ENCODE peak calls at places on chromosomes 2 and 18, in six cellular contexts. O is IMR-90, U is Calu3, C is coronary artery, H is B cell, B is fibroblast of lung. F is an unnamed sample.

GRCh38 chr2:8803658-8804379 is 33.6 kb downstream of the KIDINS220 start:
- DNase-seq in O (peak), U (peak), C (no peak), H (no peak), B (peak), F (peak)

GRCh38 chr18:80190311-80190710 is 57.0 kb downstream of the PARD6G start:
- DNase-seq in O (no peak), U (no peak), C (peak), H (no peak), B (no peak), F (no peak)

GRCh38 chr18:22630980-22631379 is 213.3 kb upstream of the CTAGE1 start:
- DNase-seq in O (no peak), U (no peak), C (no peak), H (no peak), B (no peak), F (no peak)

GRCh38 chr2:216546646-216547403 is 48.2 kb downstream of the RPL37A start:
- DNase-seq in O (peak), U (no peak), C (no peak), H (no peak), B (no peak), F (no peak)

GRCh38 chr2:226413498-226414130 is 386.0 kb downstream of the IRS1 start:
- DNase-seq in O (peak), U (no peak), C (no peak), H (no peak), B (no peak), F (no peak)

GRCh38 chr2:40380036-40380435 is 71.9 kb downstream of the SLC8A1 start:
- DNase-seq in O (no peak), U (no peak), C (no peak), H (no peak), B (no peak), F (no peak)

GRCh38 chr2:217289153-217289908 is 429.5 kb upstream of the TNP1 start:
- DNase-seq in O (peak), U (no peak), C (no peak), H (no peak), B (no peak), F (no peak)

GRCh38 chr18:53947092-53947640 is 277.3 kb downstream of the MBD2 start:
- DNase-seq in O (no peak), U (peak), C (no peak), H (no peak), B (no peak), F (no peak)

GRCh38 chr2:181857471-181857870 is 34.1 kb upstream of the ITPRID2 start:
- DNase-seq in O (peak), U (no peak), C (no peak), H (no peak), B (peak), F (no peak)

GRCh38 chr18:2948038-2948437 is 64.9 kb downstream of the LPIN2 start:
- DNase-seq in O (peak), U (peak), C (no peak), H (no peak), B (peak), F (no peak)

GRCh38 chr2:128593518-128594272 is 275.0 kb upstream of the HS6ST1 start:
- DNase-seq in O (no peak), U (no peak), C (no peak), H (no peak), B (no peak), F (no peak)

GRCh38 chr18:5519448-5520362 is 24.1 kb downstream of the EPB41L3 start:
- DNase-seq in O (peak), U (no peak), C (no peak), H (no peak), B (peak), F (no peak)

GRCh38 chr2:168294409-168294808 is 47.0 kb upstream of the STK39 start:
- DNase-seq in O (no peak), U (no peak), C (no peak), H (no peak), B (no peak), F (no peak)

GRCh38 chr2:231321021-231321420 is 74.5 kb upstream of the B3GNT7 start:
- DNase-seq in O (no peak), U (no peak), C (no peak), H (no peak), B (no peak), F (no peak)

GRCh38 chr2:37201766-37202165 is 5.5 kb downstream of the CEBPZOS start:
- DNase-seq in O (peak), U (no peak), C (no peak), H (no peak), B (no peak), F (no peak)

GRCh38 chr18:75896865-75897264 is 469.4 kb upstream of the SMIM21 start:
- DNase-seq in O (no peak), U (no peak), C (no peak), H (no peak), B (no peak), F (no peak)

GRCh38 chr18:77711096-77711495 is 461.4 kb downstream of the GALR1 start:
- DNase-seq in O (no peak), U (no peak), C (no peak), H (no peak), B (no peak), F (no peak)

GRCh38 chr2:180128861-180129260 is 121.8 kb upstream of the CWC22 start:
- DNase-seq in O (no peak), U (no peak), C (no peak), H (no peak), B (no peak), F (no peak)

GRCh38 chr2:220034356-220035121 is 407.1 kb downstream of the SLC4A3 start:
- DNase-seq in O (peak), U (no peak), C (no peak), H (no peak), B (peak), F (peak)

GRCh38 chr2:113084249-113085000 is 16.7 kb downstream of the IL1F10 start:
- DNase-seq in O (no peak), U (peak), C (no peak), H (no peak), B (peak), F (no peak)

GRCh38 chr2:111032721-111033532 is 87.8 kb upstream of the BCL2L11 start:
- DNase-seq in O (peak), U (peak), C (peak), H (no peak), B (no peak), F (no peak)

GRCh38 chr18:58209326-58209725 is 165.3 kb downstream of the NEDD4L start:
- DNase-seq in O (peak), U (no peak), C (no peak), H (no peak), B (no peak), F (no peak)

GRCh38 chr2:113692698-113693428 is 63.6 kb downstream of the SLC35F5 start:
- DNase-seq in O (no peak), U (no peak), C (no peak), H (no peak), B (no peak), F (no peak)

GRCh38 chr18:986071-986470 is 81.4 kb downstream of the ADCYAP1 start:
- DNase-seq in O (no peak), U (no peak), C (no peak), H (no peak), B (no peak), F (no peak)

GRCh38 chr2:223735659-223736244 is 101.6 kb downstream of the AP1S3 start:
- DNase-seq in O (peak), U (no peak), C (no peak), H (no peak), B (peak), F (peak)

GRCh38 chr2:230008708-230009066 is 60.0 kb downstream of the SLC16A14 start:
- DNase-seq in O (no peak), U (no peak), C (no peak), H (no peak), B (no peak), F (no peak)

GRCh38 chr2:64617631-64618151 is 36.0 kb downstream of the SERTAD2 start:
- DNase-seq in O (no peak), U (no peak), C (no peak), H (peak), B (no peak), F (no peak)

GRCh38 chr2:176656055-176656775 is 387.0 kb downstream of the MTX2 start:
- DNase-seq in O (no peak), U (no peak), C (no peak), H (no peak), B (no peak), F (no peak)

GRCh38 chr2:176650811-176651559 is 381.7 kb downstream of the MTX2 start:
- DNase-seq in O (no peak), U (no peak), C (no peak), H (no peak), B (no peak), F (no peak)

GRCh38 chr2:176652300-176653182 is 383.3 kb downstream of the MTX2 start:
- DNase-seq in O (peak), U (peak), C (no peak), H (peak), B (peak), F (peak)

GRCh38 chr2:176656776-176657140 is 387.5 kb downstream of the MTX2 start:
- DNase-seq in O (no peak), U (no peak), C (no peak), H (no peak), B (no peak), F (no peak)

DNA sequence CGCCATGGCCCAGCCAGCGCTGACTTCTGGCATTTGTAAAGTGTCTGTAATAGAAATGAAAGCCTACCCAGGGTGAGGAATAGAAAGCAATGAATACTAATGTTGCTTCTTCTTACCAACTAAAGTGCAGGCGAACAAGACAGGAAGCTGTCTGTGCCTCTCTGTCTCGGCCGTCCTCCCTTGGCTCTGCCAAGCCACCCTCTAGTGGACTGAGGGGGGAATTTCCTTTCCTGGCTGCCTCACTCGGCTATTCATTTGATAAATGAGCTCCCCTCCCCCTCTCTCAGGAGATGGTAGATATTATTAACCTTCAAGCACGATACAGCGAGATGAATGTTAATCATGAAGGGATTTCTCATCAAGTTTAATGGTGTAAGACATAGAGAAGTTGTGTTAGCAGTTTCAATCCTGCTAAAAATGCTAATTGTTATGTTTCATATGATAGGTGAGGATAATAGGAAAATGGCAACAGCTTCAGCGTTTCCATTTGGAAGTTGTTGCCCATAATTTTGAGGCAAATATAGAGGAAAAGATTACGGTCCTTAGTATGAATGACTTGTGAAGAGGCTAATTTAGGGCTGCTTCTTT is 384.7 kb downstream of the MTX2 start:
- DNase-seq in O (peak), U (peak), C (no peak), H (no peak), B (peak), F (peak)
- TF ChIP-seq CTCF in O (peak), U (peak), C (peak), H (peak), B (peak), F (peak)

GRCh38 chr2:135052997-135053474 is 944 bp downstream of the RAB3GAP1 start:
- DNase-seq in O (no peak), U (no peak), C (no peak), H (no peak), B (no peak), F (no peak)
- TF ChIP-seq CTCF in O (no peak), U (no peak), C (no peak), H (no peak), B (no peak), F (no peak)

GRCh38 chr18:8952796-8953760 is 149.4 kb upstream of the NDUFV2 start:
- DNase-seq in O (peak), U (no peak), C (peak), H (no peak), B (peak), F (peak)
- TF ChIP-seq CTCF in O (peak), U (no peak), C (no peak), H (no peak), B (no peak), F (peak)

DNA sequence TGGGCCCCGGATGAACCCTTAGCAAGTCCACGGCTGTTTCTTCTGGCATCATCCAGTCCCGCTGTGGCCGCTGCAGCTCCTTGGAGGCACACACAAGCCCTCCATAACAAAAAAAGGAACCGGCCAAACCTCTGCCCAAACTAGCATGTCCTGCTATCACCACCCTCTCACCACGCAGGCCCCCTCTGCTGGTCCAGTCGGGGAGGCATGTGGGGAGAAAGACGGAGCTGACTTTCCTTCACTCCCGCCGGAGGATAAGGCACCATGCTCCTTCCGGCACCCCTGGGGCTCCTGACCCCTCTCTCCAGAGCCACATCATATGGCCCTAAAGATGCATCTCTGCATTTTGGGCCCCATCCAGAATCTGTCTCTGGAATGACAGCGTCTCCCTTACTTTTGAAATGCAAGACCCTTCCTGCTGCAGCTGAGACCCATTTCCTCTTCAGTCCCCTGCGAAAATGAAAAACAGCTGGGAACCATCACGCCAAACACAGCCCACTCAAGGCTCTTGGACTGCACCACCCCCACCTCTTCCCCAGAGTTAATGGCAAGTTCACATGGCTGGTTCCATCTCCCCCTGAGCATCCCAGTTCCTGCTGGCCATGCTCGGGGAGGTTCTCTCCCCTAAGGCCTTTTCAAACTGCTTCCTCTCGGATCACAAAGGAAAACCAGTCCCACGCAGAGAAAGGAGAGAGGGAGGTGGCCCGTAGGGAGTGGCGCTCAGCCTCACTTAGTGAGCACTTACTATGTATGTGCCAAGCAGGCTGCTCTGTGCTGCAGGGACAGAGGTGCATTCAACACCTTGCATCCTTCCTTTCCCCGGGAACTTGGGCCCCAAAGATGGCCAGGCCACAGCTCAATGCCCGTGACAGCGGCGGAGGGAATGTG is 35.2 kb upstream of the MLPH start:
- DNase-seq in O (peak), U (no peak), C (peak), H (no peak), B (peak), F (no peak)
- TF ChIP-seq CTCF in O (peak), U (no peak), C (no peak), H (no peak), B (peak), F (peak)

GRCh38 chr2:238160206-238161129 is 1.7 kb downstream of the ERFE start:
- DNase-seq in O (peak), U (peak), C (no peak), H (no peak), B (peak), F (no peak)

GRCh38 chr2:238159676-238160205 is 971 bp downstream of the ERFE start:
- DNase-seq in O (no peak), U (no peak), C (no peak), H (no peak), B (no peak), F (no peak)

GRCh38 chr2:238157506-238158017 is 1.2 kb upstream of the ERFE start:
- DNase-seq in O (no peak), U (no peak), C (no peak), H (no peak), B (no peak), F (no peak)

GRCh38 chr2:238158018-238158806 is 558 bp upstream of the ERFE start:
- DNase-seq in O (no peak), U (no peak), C (no peak), H (no peak), B (no peak), F (no peak)

GRCh38 chr2:238158807-238159539 is at the start of gene ERFE:
- DNase-seq in O (peak), U (peak), C (no peak), H (no peak), B (peak), F (no peak)
- TF ChIP-seq CTCF in O (peak), U (peak), C (peak), H (peak), B (peak), F (peak)

GRCh38 chr18:56645415-56646016 is 5.6 kb upstream of the WDR7 start:
- DNase-seq in O (no peak), U (no peak), C (no peak), H (no peak), B (peak), F (no peak)
- TF ChIP-seq CTCF in O (peak), U (peak), C (no peak), H (peak), B (peak), F (peak)

GRCh38 chr18:24413148-24413547 is 13.3 kb upstream of the IMPACT start:
- DNase-seq in O (no peak), U (no peak), C (no peak), H (no peak), B (peak), F (no peak)
- TF ChIP-seq CTCF in O (peak), U (no peak), C (no peak), H (no peak), B (peak), F (peak)

GRCh38 chr2:224802407-224802806 is 86.2 kb upstream of the CCDC195 start:
- DNase-seq in O (peak), U (no peak), C (no peak), H (no peak), B (no peak), F (no peak)

GRCh38 chr2:224801360-224801759 is 85.2 kb upstream of the CCDC195 start:
- DNase-seq in O (no peak), U (no peak), C (no peak), H (no peak), B (no peak), F (no peak)

DNA sequence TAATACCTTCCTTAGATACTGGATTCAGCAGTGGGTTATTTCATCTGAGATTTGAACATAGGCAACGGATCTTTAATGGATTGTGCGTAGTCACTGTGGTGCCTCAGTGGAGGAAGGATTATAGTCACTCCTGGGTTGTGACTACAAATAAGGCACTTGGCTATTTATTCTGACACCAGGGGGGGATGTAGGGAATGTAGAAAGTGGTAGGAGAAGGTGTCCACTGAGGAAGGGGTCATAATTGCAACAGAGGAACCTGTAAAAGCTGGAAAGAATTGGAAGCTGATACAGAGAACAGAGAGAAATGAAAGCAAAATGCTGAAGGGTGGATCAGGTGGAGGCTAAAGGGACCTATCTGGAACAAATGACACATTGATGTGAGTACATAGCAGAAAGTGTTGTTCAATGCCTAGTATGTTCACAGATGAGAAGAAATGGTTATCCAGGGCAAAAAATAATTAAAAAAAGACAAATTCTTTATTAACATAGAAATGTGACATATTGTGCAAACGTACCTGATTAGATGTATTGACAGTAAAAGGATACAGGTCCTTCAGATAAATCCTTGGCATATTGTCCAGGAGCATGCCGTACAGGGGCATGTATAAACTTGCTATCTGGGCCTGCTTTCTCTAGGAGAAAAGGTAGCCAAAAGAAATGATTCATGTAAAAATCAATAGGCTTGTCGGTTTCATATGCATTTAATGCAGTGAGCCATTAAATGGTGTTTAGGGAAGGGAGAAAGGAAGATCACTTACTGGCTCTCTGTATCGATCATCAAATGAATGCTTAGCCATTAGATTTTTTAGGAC is 91.2 kb upstream of the CCDC195 start:
- DNase-seq in O (no peak), U (peak), C (no peak), H (no peak), B (peak), F (no peak)
- TF ChIP-seq CTCF in O (no peak), U (peak), C (no peak), H (no peak), B (no peak), F (peak)

DNA sequence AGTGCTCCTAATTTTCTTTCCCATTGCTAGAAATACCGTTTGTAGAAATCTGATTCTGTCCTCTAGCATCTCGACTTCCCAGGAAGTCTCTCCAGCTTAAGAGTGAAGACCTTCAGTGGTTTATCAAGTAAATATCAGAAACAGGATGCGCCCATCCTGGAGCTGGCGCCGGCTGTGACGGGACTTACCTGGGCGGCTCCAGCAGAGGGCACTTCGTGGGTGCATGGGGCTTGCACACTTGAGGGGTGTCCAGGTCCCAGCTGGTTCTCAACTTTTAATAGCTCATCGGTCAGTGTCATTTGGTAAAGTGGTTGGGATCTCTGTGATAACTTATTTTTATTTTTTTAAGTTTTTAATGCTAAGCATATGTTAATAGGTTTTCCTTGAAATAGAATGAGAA is 167.0 kb upstream of the TPO start:
- DNase-seq in O (no peak), U (no peak), C (no peak), H (no peak), B (no peak), F (no peak)
- TF ChIP-seq CTCF in O (no peak), U (no peak), C (no peak), H (no peak), B (no peak), F (no peak)

F was measured in AG04450.